ENCODE peak calls at places on chromosomes 7 and 10, in six cellular contexts. A is activated T-cell treated with anti-CD3 and anti-CD28 coated beads, Interleukin-2, amount 50 U/mL, for 4 hours; S is G401; X is body of pancreas; L is natural killer cell treated with Interleukin-12 subunit alpha and Interleukin-12 subunit beta and Interleukin-15 and Interleukin-18, amount 100 ng/mL, for 72 hours; F is GM06990. H is an unnamed sample.

GRCh38 chr10:91335147-91335546 is 75.0 kb upstream of the HECTD2 start:
- DNase-seq in A (no peak), S (no peak), X (no peak), L (no peak), F (no peak), H (no peak)

GRCh38 chr10:47260505-47261111 is 39.4 kb upstream of the GDF10 start:
- DNase-seq in A (no peak), S (peak; percentile 30), X (no peak), L (no peak), F (no peak), H (no peak)

GRCh38 chr7:98202367-98203195 is 8.7 kb upstream of the BHLHA15 start:
- DNase-seq in A (peak; percentile 45), S (no peak), X (no peak), L (no peak), F (peak; percentile 94), H (no peak)

GRCh38 chr10:6737080-6737641 is 157.1 kb upstream of the PRKCQ start:
- DNase-seq in A (no peak), S (no peak), X (no peak), L (no peak), F (no peak), H (no peak)

GRCh38 chr7:108423089-108423989 is 32.9 kb downstream of the NRCAM start:
- DNase-seq in A (no peak), S (no peak), X (no peak), L (no peak), F (no peak), H (no peak)

GRCh38 chr7:48182736-48183369 is 11.6 kb downstream of the ABCA13 start:
- DNase-seq in A (no peak), S (no peak), X (no peak), L (no peak), F (no peak), H (no peak)

GRCh38 chr10:71067098-71067760 is 145.1 kb upstream of the UNC5B start:
- DNase-seq in A (no peak), S (no peak), X (no peak), L (no peak), F (no peak), H (no peak)

GRCh38 chr7:36309716-36310115 is 79.9 kb upstream of the ANLN start:
- DNase-seq in A (no peak), S (no peak), X (no peak), L (no peak), F (no peak), H (no peak)

GRCh38 chr7:11540271-11540761 is 291.7 kb downstream of the THSD7A start:
- DNase-seq in A (no peak), S (no peak), X (peak; percentile 45), L (no peak), F (no peak), H (no peak)

GRCh38 chr7:6654842-6655610 is 17.9 kb downstream of the ZNF316 start:
- DNase-seq in A (no peak), S (no peak), X (no peak), L (no peak), F (no peak), H (peak; percentile 33)

GRCh38 chr10:79353726-79354125 is 6.5 kb downstream of the PPIF start:
- DNase-seq in A (no peak), S (no peak), X (no peak), L (no peak), F (no peak), H (no peak)

GRCh38 chr7:79290841-79291497 is 162.5 kb downstream of the MAGI2 start:
- DNase-seq in A (no peak), S (no peak), X (no peak), L (no peak), F (no peak), H (no peak)

GRCh38 chr10:120599202-120599724 is 142.2 kb downstream of the PLPP4 start:
- DNase-seq in A (no peak), S (peak; percentile 48), X (no peak), L (no peak), F (no peak), H (no peak)

GRCh38 chr10:72097448-72098300 is 9.3 kb upstream of the SPOCK2 start:
- DNase-seq in A (no peak), S (no peak), X (peak; percentile 90), L (no peak), F (no peak), H (no peak)

GRCh38 chr10:10605551-10606081 is 412.1 kb upstream of the CELF2 start:
- DNase-seq in A (no peak), S (no peak), X (peak; percentile 22), L (no peak), F (no peak), H (no peak)

GRCh38 chr10:100747826-100748231 is 2.4 kb downstream of the PAX2 start:
- DNase-seq in A (no peak), S (no peak), X (no peak), L (no peak), F (no peak), H (no peak)

GRCh38 chr10:130171196-130171595 is 35.0 kb downstream of the GLRX3 start:
- DNase-seq in A (no peak), S (no peak), X (no peak), L (no peak), F (no peak), H (no peak)

GRCh38 chr7:20244334-20244733 is 27.1 kb upstream of the MACC1 start:
- DNase-seq in A (no peak), S (no peak), X (no peak), L (no peak), F (no peak), H (no peak)

GRCh38 chr10:117689566-117689965 is 147.0 kb downstream of the EMX2 start:
- DNase-seq in A (no peak), S (no peak), X (no peak), L (no peak), F (no peak), H (no peak)

GRCh38 chr10:77504870-77505257 is 132.7 kb downstream of the KCNMA1 start:
- DNase-seq in A (no peak), S (no peak), X (peak; percentile 83), L (no peak), F (no peak), H (no peak)

GRCh38 chr7:6288270-6288860 is 15.9 kb upstream of the CYTH3 start:
- DNase-seq in A (no peak), S (no peak), X (no peak), L (no peak), F (no peak), H (no peak)

GRCh38 chr10:67772894-67773511 is 65.0 kb downstream of the DNAJC12 start:
- DNase-seq in A (no peak), S (no peak), X (no peak), L (no peak), F (peak; percentile 79), H (peak; percentile 65)

GRCh38 chr7:111833461-111833860 is 271.2 kb upstream of the IMMP2L start:
- DNase-seq in A (no peak), S (peak; percentile 10), X (no peak), L (no peak), F (no peak), H (no peak)

GRCh38 chr7:12965767-12966166 is 278.3 kb downstream of the ARL4A start:
- DNase-seq in A (no peak), S (no peak), X (no peak), L (no peak), F (no peak), H (no peak)

GRCh38 chr10:4678023-4678950 is 147.7 kb upstream of the AKR1E2 start:
- DNase-seq in A (no peak), S (no peak), X (peak; percentile 46), L (no peak), F (no peak), H (no peak)

GRCh38 chr7:39228946-39229345 is 251.2 kb downstream of the POU6F2 start:
- DNase-seq in A (no peak), S (no peak), X (no peak), L (no peak), F (no peak), H (no peak)

GRCh38 chr7:135827391-135827790 is 78.8 kb upstream of the FAM180A start:
- DNase-seq in A (no peak), S (no peak), X (no peak), L (no peak), F (no peak), H (no peak)

GRCh38 chr10:78313636-78314035 is 280.0 kb downstream of the RPS24 start:
- DNase-seq in A (no peak), S (no peak), X (no peak), L (no peak), F (no peak), H (no peak)

GRCh38 chr10:120421250-120421649 is 35.8 kb upstream of the PLPP4 start:
- DNase-seq in A (no peak), S (no peak), X (no peak), L (no peak), F (no peak), H (no peak)

GRCh38 chr7:44765579-44766415 is 17.1 kb downstream of the ZMIZ2 start:
- DNase-seq in A (no peak), S (no peak), X (no peak), L (no peak), F (no peak), H (no peak)

GRCh38 chr10:35422236-35422635 is 85.9 kb downstream of the CCNY start:
- DNase-seq in A (no peak), S (no peak), X (no peak), L (no peak), F (no peak), H (no peak)

GRCh38 chr7:47304727-47305719 is 276.9 kb downstream of the TNS3 start:
- DNase-seq in A (no peak), S (no peak), X (no peak), L (no peak), F (no peak), H (no peak)

GRCh38 chr10:71767420-71768035 is 5.8 kb downstream of the VSIR start:
- DNase-seq in A (no peak), S (no peak), X (peak; percentile 35), L (no peak), F (no peak), H (no peak)

GRCh38 chr7:117193564-117193963 is 129.3 kb downstream of the WNT2 start:
- DNase-seq in A (no peak), S (no peak), X (no peak), L (no peak), F (no peak), H (no peak)